ENCODE peak calls at places on chromosome 18, in eight cellular contexts. I is heart right ventricle, Y is right cardiac atrium, L is psoas muscle, C is upper lobe of right lung, W is mesendoderm, R is ascending aorta, X is adrenal gland. P is an unnamed sample.

GRCh38 chr18:79367989-79368388 is 27.7 kb upstream of the NFATC1 start:
- DNase-seq in I (no peak), Y (no peak), L (no peak), C (no peak), W (no peak), R (no peak), X (no peak), P (no peak)

GRCh38 chr18:6901283-6901926 is 171.9 kb downstream of the ARHGAP28 start:
- DNase-seq in I (no peak), Y (no peak), L (no peak), C (no peak), W (no peak), R (no peak), X (no peak), P (no peak)

GRCh38 chr18:6598657-6599056 is 130.9 kb upstream of the ARHGAP28 start:
- DNase-seq in I (no peak), Y (no peak), L (no peak), C (no peak), W (peak), R (no peak), X (no peak), P (no peak)

GRCh38 chr18:35732652-35733051 is 151.1 kb downstream of the GALNT1 start:
- DNase-seq in I (no peak), Y (peak), L (no peak), C (no peak), W (no peak), R (no peak), X (no peak), P (no peak)

GRCh38 chr18:7945882-7946281 is 378.8 kb downstream of the PTPRM start:
- DNase-seq in I (no peak), Y (no peak), L (no peak), C (no peak), W (no peak), R (no peak), X (peak), P (no peak)

GRCh38 chr18:22543764-22544163 is 126.0 kb upstream of the CTAGE1 start:
- DNase-seq in I (no peak), Y (peak), L (peak), C (no peak), W (no peak), R (no peak), X (no peak), P (no peak)

GRCh38 chr18:11946756-11947155 is 34.6 kb upstream of the IMPA2 start:
- DNase-seq in I (no peak), Y (no peak), L (peak), C (no peak), W (peak), R (no peak), X (no peak), P (no peak)

GRCh38 chr18:58714821-58715220 is 43.6 kb downstream of the MALT1 start:
- DNase-seq in I (no peak), Y (no peak), L (no peak), C (no peak), W (no peak), R (no peak), X (no peak), P (no peak)

GRCh38 chr18:25985999-25986398 is 104.4 kb downstream of the SS18 start:
- DNase-seq in I (no peak), Y (no peak), L (no peak), C (no peak), W (no peak), R (no peak), X (no peak), P (no peak)

GRCh38 chr18:49111191-49111988 is 160.6 kb upstream of the SMAD7 start:
- DNase-seq in I (no peak), Y (no peak), L (no peak), C (no peak), W (no peak), R (no peak), X (no peak), P (no peak)

GRCh38 chr18:49500136-49500921 is 13.3 kb upstream of the C18orf32 start:
- DNase-seq in I (no peak), Y (no peak), L (no peak), C (no peak), W (peak), R (no peak), X (no peak), P (no peak)

GRCh38 chr18:13374468-13375301 is 156.1 kb downstream of the LDLRAD4 start:
- DNase-seq in I (no peak), Y (peak), L (no peak), C (no peak), W (peak), R (no peak), X (no peak), P (no peak)

GRCh38 chr18:74517236-74517630 is 17.1 kb upstream of the CNDP1 start:
- DNase-seq in I (no peak), Y (no peak), L (no peak), C (no peak), W (no peak), R (no peak), X (no peak), P (no peak)

GRCh38 chr18:8721094-8721669 is 15.8 kb downstream of the MTCL1 start:
- DNase-seq in I (no peak), Y (no peak), L (no peak), C (no peak), W (peak), R (no peak), X (no peak), P (no peak)

GRCh38 chr18:47397671-47398319 is 146.3 kb upstream of the SKOR2 start:
- DNase-seq in I (no peak), Y (no peak), L (no peak), C (no peak), W (peak), R (no peak), X (no peak), P (no peak)

GRCh38 chr18:39627936-39628335 is 2062.3 kb upstream of the CELF4 start:
- DNase-seq in I (no peak), Y (no peak), L (no peak), C (no peak), W (no peak), R (no peak), X (no peak), P (no peak)

GRCh38 chr18:47187721-47188120 is 11.6 kb upstream of the IER3IP1 start:
- DNase-seq in I (no peak), Y (no peak), L (no peak), C (no peak), W (no peak), R (no peak), X (no peak), P (no peak)

GRCh38 chr18:22171839-22172582 is 2.6 kb downstream of the GATA6 start:
- DNase-seq in I (no peak), Y (peak), L (no peak), C (peak), W (no peak), R (no peak), X (peak), P (no peak)

GRCh38 chr18:10116574-10116973 is 202.8 kb downstream of the VAPA start:
- DNase-seq in I (no peak), Y (no peak), L (no peak), C (no peak), W (no peak), R (no peak), X (no peak), P (no peak)

GRCh38 chr18:29501952-29502351 is 1325.0 kb upstream of the CDH2 start:
- DNase-seq in I (no peak), Y (no peak), L (no peak), C (no peak), W (no peak), R (no peak), X (no peak), P (no peak)

GRCh38 chr18:6627621-6628020 is 101.9 kb upstream of the ARHGAP28 start:
- DNase-seq in I (no peak), Y (no peak), L (no peak), C (no peak), W (no peak), R (no peak), X (no peak), P (no peak)

GRCh38 chr18:70333316-70333715 is 44.5 kb downstream of the SOCS6 start:
- DNase-seq in I (no peak), Y (no peak), L (no peak), C (no peak), W (no peak), R (no peak), X (no peak), P (no peak)

GRCh38 chr18:35497006-35497333 is 790 bp downstream of the INO80C start:
- DNase-seq in I (no peak), Y (peak), L (no peak), C (no peak), W (no peak), R (no peak), X (peak), P (no peak)

GRCh38 chr18:59517446-59518171 is 158.5 kb upstream of the LMAN1 start:
- DNase-seq in I (peak), Y (no peak), L (no peak), C (no peak), W (peak), R (no peak), X (no peak), P (no peak)

GRCh38 chr18:46169464-46169941 is 65.3 kb downstream of the HAUS1 start:
- DNase-seq in I (no peak), Y (no peak), L (no peak), C (no peak), W (peak), R (no peak), X (peak), P (no peak)

GRCh38 chr18:79405019-79405780 is 9.5 kb downstream of the NFATC1 start:
- DNase-seq in I (no peak), Y (peak), L (peak), C (peak), W (no peak), R (no peak), X (no peak), P (no peak)

GRCh38 chr18:28198588-28198987 is 21.7 kb upstream of the CDH2 start:
- DNase-seq in I (no peak), Y (no peak), L (no peak), C (no peak), W (no peak), R (no peak), X (no peak), P (no peak)

GRCh38 chr18:12278765-12279682 is 24.9 kb downstream of the CIDEA start:
- DNase-seq in I (peak), Y (peak), L (peak), C (peak), W (peak), R (peak), X (peak), P (no peak)

GRCh38 chr18:13520306-13520705 is 206.1 kb downstream of the FAM210A start:
- DNase-seq in I (no peak), Y (peak), L (peak), C (no peak), W (no peak), R (no peak), X (peak), P (no peak)

GRCh38 chr18:58412844-58413666 is 215.8 kb downstream of the ALPK2 start:
- DNase-seq in I (no peak), Y (no peak), L (no peak), C (no peak), W (no peak), R (no peak), X (no peak), P (no peak)

GRCh38 chr18:62354171-62354570 is 29.1 kb downstream of the TNFRSF11A start:
- DNase-seq in I (no peak), Y (no peak), L (no peak), C (no peak), W (no peak), R (no peak), X (peak), P (no peak)

GRCh38 chr18:23995180-23995579 is 19.4 kb upstream of the TTC39C start:
- DNase-seq in I (no peak), Y (no peak), L (no peak), C (no peak), W (no peak), R (no peak), X (no peak), P (no peak)

GRCh38 chr18:23994361-23994902 is 20.1 kb upstream of the TTC39C start:
- DNase-seq in I (no peak), Y (peak), L (no peak), C (no peak), W (no peak), R (no peak), X (peak), P (no peak)

GRCh38 chr18:23990474-23991410 is 23.8 kb upstream of the TTC39C start:
- DNase-seq in I (no peak), Y (no peak), L (no peak), C (no peak), W (no peak), R (no peak), X (no peak), P (no peak)

GRCh38 chr18:23992119-23992940 is 22.2 kb upstream of the TTC39C start:
- DNase-seq in I (peak), Y (peak), L (no peak), C (no peak), W (no peak), R (no peak), X (peak), P (peak)

GRCh38 chr18:23992941-23993280 is 21.6 kb upstream of the TTC39C start:
- DNase-seq in I (no peak), Y (no peak), L (no peak), C (no peak), W (no peak), R (no peak), X (no peak), P (no peak)
- H3K4me3 ChIP-seq in I (no peak), Y (no peak), L (no peak), C (no peak), W (no peak), R (no peak), X (no peak), P (peak)

DNA sequence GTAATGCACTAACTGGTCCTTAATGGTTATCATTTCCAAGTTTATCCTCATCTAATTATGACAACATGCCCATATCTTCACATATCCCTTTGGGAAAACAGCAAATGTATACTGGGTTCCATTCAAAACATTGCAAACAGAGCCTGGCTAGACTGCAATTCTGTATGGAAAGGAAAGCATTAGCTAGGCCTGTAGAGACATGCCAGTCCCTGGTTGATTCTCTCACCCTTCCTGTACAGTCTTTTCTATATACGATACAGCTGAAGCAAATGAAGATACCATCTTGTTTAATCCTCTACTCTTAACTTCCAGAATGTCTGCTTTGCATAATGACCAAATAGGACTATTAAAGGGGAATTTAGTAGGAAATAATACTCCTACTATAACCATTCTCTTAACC is 294.4 kb upstream of the MC4R start:
- DNase-seq in I (no peak), Y (no peak), L (no peak), C (no peak), W (no peak), R (no peak), X (no peak), P (no peak)
- H3K4me3 ChIP-seq in I (no peak), Y (no peak), L (no peak), C (no peak), W (no peak), R (no peak), X (no peak), P (no peak)

DNA sequence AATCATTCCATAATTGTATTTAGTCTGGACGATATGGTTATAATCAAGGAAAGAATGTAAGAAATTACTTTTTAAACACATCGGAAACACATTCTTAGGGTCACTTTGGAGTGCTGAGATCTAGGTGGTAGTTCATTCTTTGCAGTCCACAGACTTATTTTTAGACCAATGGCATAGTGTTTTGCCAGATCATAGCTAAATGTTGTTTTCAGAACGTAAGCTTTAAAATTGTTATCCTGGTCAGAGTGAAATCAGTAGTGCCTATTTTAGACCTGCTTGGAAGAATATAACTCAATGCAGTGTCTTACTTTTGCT is 4.3 kb downstream of the MYL12A start:
- DNase-seq in I (no peak), Y (no peak), L (no peak), C (no peak), W (no peak), R (no peak), X (no peak), P (no peak)
- H3K4me3 ChIP-seq in I (peak), Y (peak), L (peak), C (peak), W (no peak), R (peak), X (no peak), P (peak)

GRCh38 chr18:77053616-77054287 is 78.8 kb downstream of the MBP start:
- DNase-seq in I (no peak), Y (peak), L (no peak), C (no peak), W (no peak), R (no peak), X (no peak), P (no peak)
- H3K4me3 ChIP-seq in I (peak), Y (no peak), L (peak), C (no peak), W (no peak), R (no peak), X (no peak), P (peak)

GRCh38 chr18:51032193-51032592 is 2.2 kb downstream of the SMAD4 start:
- DNase-seq in I (no peak), Y (no peak), L (no peak), C (no peak), W (no peak), R (no peak), X (no peak), P (no peak)
- H3K4me3 ChIP-seq in I (peak), Y (peak), L (peak), C (peak), W (no peak), R (peak), X (peak), P (peak)